ENCODE peak calls at places on chromosome 22, in five cellular contexts. P is fibroblast of lung, E is DND-41, F is H1, M is A673. Y is an unnamed sample.

GRCh38 chr22:43110927-43111623 is 525 bp downstream of the BIK start:
- DNase-seq in M (no peak), E (no peak), P (no peak), F (peak; percentile 75), Y (no peak)

GRCh38 chr22:18109410-18110193 is 1.0 kb upstream of the TUBA8 start:
- DNase-seq in M (no peak), E (no peak), F (no peak), P (no peak), Y (no peak)

GRCh38 chr22:43164636-43165035 is 13.3 kb downstream of the TSPO start:
- DNase-seq in M (no peak), P (no peak), F (no peak), E (no peak), Y (no peak)

GRCh38 chr22:28032896-28033295 is 113.8 kb upstream of the PITPNB start:
- DNase-seq in P (no peak), M (no peak), F (no peak), E (no peak), Y (no peak)

GRCh38 chr22:17587631-17588030 is 24.3 kb downstream of the SLC25A18 start:
- DNase-seq in F (no peak), E (no peak), P (no peak), M (no peak), Y (no peak)

GRCh38 chr22:20751185-20751851 is 22.6 kb upstream of the SERPIND1 start:
- DNase-seq in F (peak; percentile 70), E (no peak), P (peak; percentile 8), M (no peak), Y (no peak)

GRCh38 chr22:32850591-32851517 is 49.3 kb downstream of the TIMP3 start:
- DNase-seq in P (peak; percentile 63), M (no peak), E (no peak), F (no peak), Y (no peak)

GRCh38 chr22:18112440-18112839 is 1.8 kb downstream of the TUBA8 start:
- DNase-seq in M (no peak), F (no peak), E (no peak), P (no peak), Y (no peak)

GRCh38 chr22:42974223-42974622 is 40.7 kb downstream of the PACSIN2 start:
- DNase-seq in P (no peak), F (no peak), E (no peak), M (no peak), Y (no peak)

GRCh38 chr22:29083576-29084566 is 11.0 kb downstream of the KREMEN1 start:
- DNase-seq in F (no peak), E (no peak), P (no peak), M (no peak), Y (no peak)

GRCh38 chr22:32854351-32854804 is 52.9 kb downstream of the TIMP3 start:
- DNase-seq in M (no peak), E (no peak), P (peak; percentile 54), F (no peak), Y (no peak)

GRCh38 chr22:37427711-37428635 is 694 bp upstream of the ELFN2 start:
- DNase-seq in M (no peak), P (no peak), F (no peak), E (no peak), Y (no peak)

GRCh38 chr22:37428649-37429586 is 1.6 kb upstream of the ELFN2 start:
- DNase-seq in M (peak; percentile 72), E (peak; percentile 59), F (peak; percentile 83), P (peak; percentile 53), Y (no peak)

GRCh38 chr22:37425800-37426531 is 1.3 kb downstream of the ELFN2 start:
- DNase-seq in E (peak; percentile 76), F (peak; percentile 70), P (peak; percentile 31), M (no peak), Y (no peak)

GRCh38 chr22:37426532-37427127 is 649 bp downstream of the ELFN2 start:
- DNase-seq in P (no peak), F (no peak), E (peak; percentile 10), M (no peak), Y (no peak)

GRCh38 chr22:37427128-37427710 is at the start of gene ELFN2:
- DNase-seq in F (no peak), P (peak; percentile 12), M (no peak), E (no peak), Y (no peak)
- TF ChIP-seq EZH2 in F (peak; percentile 48), P (peak; percentile 32), M (peak; percentile 1), E (no peak), Y (peak; percentile 4)

GRCh38 chr22:46052801-46053562 is 76.0 kb upstream of the WNT7B start:
- DNase-seq in E (peak; percentile 32), M (peak; percentile 58), P (peak; percentile 61), F (no peak), Y (no peak)

GRCh38 chr22:46051646-46052045 is 74.7 kb upstream of the WNT7B start:
- DNase-seq in P (no peak), F (no peak), M (no peak), E (no peak), Y (no peak)

GRCh38 chr22:46053563-46054090 is 76.7 kb upstream of the WNT7B start:
- DNase-seq in M (peak; percentile 74), E (peak; percentile 68), F (no peak), P (peak; percentile 60), Y (no peak)

GRCh38 chr22:46050916-46051614 is 74.1 kb upstream of the WNT7B start:
- DNase-seq in P (no peak), E (no peak), M (no peak), F (no peak), Y (no peak)

GRCh38 chr22:46052331-46052771 is 75.4 kb upstream of the WNT7B start:
- DNase-seq in F (no peak), E (no peak), P (no peak), M (no peak), Y (no peak)
- H3K4me1 ChIP-seq in F (no peaks in the 10 kb centered on the region), E (peaks cover 45% of the 10 kb centered on the region), P (peaks cover 24% of the 10 kb centered on the region), M (peaks cover 44% of the 10 kb centered on the region), Y (peaks cover 79% of the 10 kb centered on the region)

GRCh38 chr22:36144886-36145541 is 15.5 kb downstream of the APOL3 start:
- DNase-seq in F (peak; percentile 73), E (peak; percentile 54), P (peak; percentile 83), M (peak; percentile 69), Y (no peak)
- H3K4me3 ChIP-seq in F (peak overlapping the region; percentile 7), E (no peak overlapping the region), P (no peak overlapping the region), M (no peak overlapping the region), Y (no peak overlapping the region)

GRCh38 chr22:19196841-19197612 is 18.5 kb upstream of the SLC25A1 start:
- DNase-seq in P (no peak), F (no peak), M (no peak), E (no peak), Y (no peak)
- TF ChIP-seq EZH2 in P (no peak), F (no peak), M (no peak), E (no peak), Y (no peak)

DNA sequence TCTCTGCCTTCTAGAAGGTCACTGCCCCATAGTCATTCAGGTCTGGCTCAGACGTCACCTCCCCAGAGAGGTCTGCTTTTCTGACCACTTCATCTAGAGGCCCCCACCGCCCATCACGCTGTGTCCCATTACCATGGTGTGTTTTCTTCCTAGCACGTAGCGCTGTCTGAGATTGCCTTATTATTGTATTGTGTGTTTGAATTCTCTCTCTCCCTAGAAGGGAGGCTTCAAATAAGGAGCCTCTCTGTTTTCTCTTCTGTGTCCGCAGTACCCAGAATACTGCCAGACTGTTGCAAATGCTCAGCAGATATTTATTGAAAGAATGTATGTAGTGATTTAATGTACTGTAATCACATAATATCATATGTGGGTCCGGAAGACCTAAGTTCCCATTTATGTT is 10.1 kb downstream of the TAB1 start:
- DNase-seq in M (no peak), P (no peak), F (no peak), E (no peak), Y (no peak)
- H3K4me1 ChIP-seq in M (no peaks in the 10 kb centered on the region), P (peaks cover 10% of the 10 kb centered on the region), F (no peaks in the 10 kb centered on the region), E (peaks cover 35% of the 10 kb centered on the region), Y (peaks cover 12% of the 10 kb centered on the region)